ENCODE peak calls at places on chromosomes 3 and 15, in seven cellular contexts. N is cardiac fibroblast, P is epithelial cell of esophagus, A is fibroblast of pulmonary artery, S is testis, G is nephron progenitor cell, E is GM12878. K is an unnamed sample.

GRCh38 chr15:101028772-101029438 is 109.7 kb downstream of the LRRK1 start:
- DNase-seq in G (no peak), N (no peak), P (no peak), S (peak), A (no peak), E (no peak), K (no peak)

GRCh38 chr15:31338879-31339557 is 12.4 kb downstream of the KLF13 start:
- DNase-seq in S (peak), N (peak), E (peak), G (peak), A (peak), P (no peak), K (peak)

GRCh38 chr15:20295238-20295811 is 246.3 kb downstream of the GOLGA6L6 start:
- DNase-seq in S (peak), A (no peak), P (no peak), E (no peak), N (no peak), G (no peak), K (no peak)

GRCh38 chr3:136678981-136679380 is 73.2 kb downstream of the STAG1 start:
- DNase-seq in P (no peak), E (no peak), S (no peak), A (no peak), G (no peak), N (no peak), K (no peak)

GRCh38 chr3:134651347-134652041 is 672 bp upstream of the KY start:
- DNase-seq in N (peak), A (peak), P (no peak), G (no peak), E (no peak), S (no peak), K (no peak)

GRCh38 chr15:71344316-71344715 is 229.0 kb downstream of the THSD4 start:
- DNase-seq in S (no peak), A (no peak), N (no peak), P (no peak), E (no peak), G (no peak), K (no peak)

GRCh38 chr15:37014566-37014965 is 85.8 kb downstream of the MEIS2 start:
- DNase-seq in S (no peak), A (no peak), G (no peak), E (no peak), P (no peak), N (peak), K (no peak)

GRCh38 chr15:41801850-41802455 is 25.9 kb upstream of the JMJD7 start:
- DNase-seq in P (peak), S (no peak), N (peak), G (no peak), A (peak), E (no peak), K (no peak)

GRCh38 chr3:184227481-184227935 is 1.9 kb upstream of the VWA5B2 start:
- DNase-seq in A (peak), E (no peak), S (no peak), G (peak), P (peak), N (peak), K (peak)

GRCh38 chr3:112119686-112120484 is 13.2 kb downstream of the GCSAM start:
- DNase-seq in N (no peak), E (no peak), P (no peak), S (peak), G (no peak), A (no peak), K (no peak)

GRCh38 chr3:99430348-99431134 is 207.9 kb upstream of the COL8A1 start:
- DNase-seq in N (peak), P (no peak), A (peak), E (no peak), S (no peak), G (no peak), K (no peak)

GRCh38 chr3:42264399-42265058 is 1.5 kb downstream of the CCK start:
- DNase-seq in P (peak), N (peak), E (no peak), A (peak), G (no peak), S (peak), K (no peak)

GRCh38 chr3:126556637-126557414 is 1.9 kb downstream of the C3orf22 start:
- DNase-seq in G (no peak), A (no peak), N (no peak), P (no peak), E (no peak), S (peak), K (no peak)

GRCh38 chr15:63348392-63348791 is 33.3 kb downstream of the CA12 start:
- DNase-seq in G (no peak), P (peak), N (peak), E (no peak), S (peak), A (peak), K (peak)

GRCh38 chr3:159854500-159855124 is 134.0 kb upstream of the IL12A start:
- DNase-seq in P (peak), N (peak), S (no peak), E (no peak), A (peak), G (no peak), K (peak)

GRCh38 chr3:48398701-48399386 is 26.8 kb downstream of the FBXW12 start:
- DNase-seq in P (no peak), E (no peak), G (no peak), N (no peak), S (peak), A (no peak), K (no peak)

GRCh38 chr3:9867106-9867505 is 12.9 kb downstream of the CIDEC start:
- DNase-seq in E (no peak), G (no peak), N (no peak), A (no peak), P (no peak), S (no peak), K (no peak)

GRCh38 chr15:71329509-71330260 is 214.4 kb downstream of the THSD4 start:
- DNase-seq in P (peak), S (no peak), N (peak), G (no peak), A (peak), E (no peak), K (peak)

GRCh38 chr3:49351521-49352011 is 6.6 kb downstream of the GPX1 start:
- DNase-seq in P (peak), G (no peak), S (no peak), A (peak), E (no peak), N (peak), K (peak)

GRCh38 chr3:18556001-18556408 is 130.9 kb upstream of the SATB1 start:
- DNase-seq in P (peak), A (no peak), S (no peak), N (no peak), E (no peak), G (no peak), K (no peak)

GRCh38 chr3:104909721-104910120 is 457.0 kb upstream of the ALCAM start:
- DNase-seq in G (no peak), N (peak), A (peak), E (no peak), S (no peak), P (no peak), K (no peak)

GRCh38 chr15:36877796-36878744 is 222.3 kb downstream of the MEIS2 start:
- DNase-seq in A (no peak), P (no peak), S (no peak), E (no peak), N (peak), G (peak), K (no peak)

GRCh38 chr15:92035961-92036360 is 182.5 kb downstream of the SLCO3A1 start:
- DNase-seq in S (no peak), E (no peak), A (no peak), G (no peak), N (no peak), P (no peak), K (no peak)

GRCh38 chr3:142580061-142580423 is 1.5 kb upstream of the ATR start:
- DNase-seq in S (no peak), A (no peak), N (no peak), P (no peak), E (no peak), G (no peak), K (no peak)

GRCh38 chr3:163491714-163492113 is 1586.6 kb downstream of the SI start:
- DNase-seq in A (no peak), P (no peak), N (no peak), E (no peak), S (no peak), G (no peak), K (no peak)

DNA sequence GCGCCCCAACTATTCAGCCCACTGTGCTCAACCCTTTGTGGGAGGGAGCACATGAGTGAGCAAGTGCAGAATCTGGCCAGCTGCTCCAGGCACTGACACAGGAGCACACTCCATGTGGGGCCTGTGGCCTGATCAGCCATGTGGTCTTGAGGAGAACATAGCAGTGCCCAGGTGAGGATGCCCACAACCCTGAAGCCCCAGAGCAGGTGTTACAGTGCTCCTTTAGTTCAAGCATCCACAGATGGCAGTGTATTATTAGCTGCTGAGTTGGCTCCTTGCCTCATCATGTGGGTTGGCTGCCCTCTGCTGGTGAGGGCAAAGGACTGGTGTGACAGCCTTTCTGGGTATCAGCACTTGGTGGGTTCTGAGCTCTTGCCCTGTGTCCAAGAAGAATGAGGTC is 1588.2 kb downstream of the SI start:
- DNase-seq in S (peak), E (no peak), N (peak), P (peak), A (peak), G (peak), K (peak)
- TF ChIP-seq CTCF in S (no peak), E (peak), N (peak), P (peak), A (peak), G (peak), K (peak)

GRCh38 chr3:61372723-61373122 is 121.5 kb upstream of the FHIT start:
- DNase-seq in N (no peak), P (no peak), A (no peak), E (no peak), S (no peak), G (no peak), K (no peak)

GRCh38 chr3:61371123-61371522 is 119.9 kb upstream of the FHIT start:
- DNase-seq in N (peak), P (peak), E (no peak), A (peak), S (peak), G (peak), K (peak)
- TF ChIP-seq CTCF in N (peak), P (peak), E (peak), A (peak), S (peak), G (peak), K (peak)

DNA sequence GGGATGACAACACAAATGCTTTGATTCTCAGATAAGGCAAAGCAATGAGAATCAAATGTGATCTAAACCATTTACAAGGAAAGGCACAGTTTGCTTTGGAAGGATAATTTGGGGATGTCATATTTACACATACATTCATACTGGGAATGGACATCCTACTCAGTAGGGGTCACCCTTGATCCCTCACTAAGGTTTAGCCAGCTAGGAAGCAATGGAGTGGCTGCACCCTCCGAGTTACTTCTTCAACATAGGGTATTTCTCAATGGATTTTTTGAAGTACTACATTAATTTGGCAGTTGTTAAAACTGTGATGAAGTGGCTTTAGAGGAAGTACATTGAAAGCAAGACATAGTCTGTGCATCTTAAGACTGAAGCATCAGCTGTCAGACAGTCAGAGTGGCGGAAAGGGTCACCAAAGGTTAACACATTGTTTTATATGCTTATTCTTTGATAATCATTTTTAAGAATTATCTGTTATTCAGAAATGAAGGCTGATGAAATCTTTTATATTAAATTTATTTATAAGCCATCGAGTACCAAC is 22.0 kb upstream of the SSR3 start:
- DNase-seq in E (no peak), P (no peak), A (peak), S (no peak), N (peak), G (no peak), K (peak)
- TF ChIP-seq CTCF in E (no peak), P (no peak), A (no peak), S (no peak), N (no peak), G (no peak), K (no peak)

GRCh38 chr15:50493625-50494024 is 52.8 kb downstream of the USP50 start:
- DNase-seq in N (no peak), G (no peak), E (no peak), S (no peak), A (no peak), P (no peak), K (no peak)
- TF ChIP-seq CTCF in N (no peak), G (no peak), E (no peak), S (no peak), A (no peak), P (no peak), K (no peak)

DNA sequence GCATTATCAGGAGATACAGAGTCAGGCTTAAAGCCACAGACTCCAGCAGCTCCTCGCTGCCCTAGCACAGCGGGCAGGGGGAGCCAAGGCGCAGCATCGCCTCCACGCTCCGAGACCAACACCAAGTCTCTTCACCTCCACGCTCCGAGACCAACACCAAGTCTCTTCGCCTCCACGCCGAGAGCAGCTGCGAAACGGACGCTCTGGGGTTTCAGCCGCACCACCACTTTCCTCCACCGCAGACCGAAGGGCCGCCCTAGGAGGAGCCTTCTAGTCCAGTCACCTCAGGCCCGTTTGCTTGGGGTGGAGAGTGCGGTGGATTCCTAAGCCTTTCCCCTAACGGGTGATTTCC is 678 bp downstream of the DMXL2 start:
- DNase-seq in A (peak), E (no peak), N (peak), S (peak), P (peak), G (peak), K (peak)
- TF ChIP-seq CTCF in A (peak), E (peak), N (peak), S (no peak), P (peak), G (no peak), K (peak)

K was measured in fibroblast of villous mesenchyme.